ENCODE peak calls at places on chromosome 4, in four cellular contexts. X is HepG2, K is K562, S is H1. M is an unnamed sample.

GRCh38 chr4:154559141-154559841 is 3.5 kb upstream of the FGB start:
- DNase-seq in S (no peak), X (peak; percentile 87), K (peak; percentile 50), M (no peak)

GRCh38 chr4:150828159-150828558 is 186.9 kb downstream of the LRBA start:
- DNase-seq in S (no peak), X (no peak), K (no peak), M (peak; percentile 77)

GRCh38 chr4:150033937-150034336 is 44.3 kb upstream of the DCLK2 start:
- DNase-seq in K (no peak), X (no peak), S (no peak), M (no peak)

GRCh38 chr4:137124278-137124932 is 407.9 kb downstream of the PCDH18 start:
- DNase-seq in S (no peak), K (peak; percentile 2), X (peak; percentile 17), M (peak; percentile 1)

GRCh38 chr4:159155119-159155518 is 52.2 kb downstream of the RAPGEF2 start:
- DNase-seq in S (no peak), X (no peak), K (no peak), M (no peak)

GRCh38 chr4:189035091-189035490 is 895.9 kb downstream of the TRIML1 start:
- DNase-seq in S (no peak), K (no peak), X (no peak), M (no peak)

GRCh38 chr4:80221161-80221560 is 23.9 kb downstream of the PRDM8 start:
- DNase-seq in K (no peak), X (no peak), S (no peak), M (no peak)

GRCh38 chr4:122346503-122346902 is 32.3 kb upstream of the ADAD1 start:
- DNase-seq in S (no peak), K (no peak), X (no peak), M (no peak)

GRCh38 chr4:173091362-173091761 is 77.2 kb upstream of the GALNT7 start:
- DNase-seq in S (no peak), K (peak; percentile 30), X (no peak), M (no peak)

GRCh38 chr4:77818077-77818666 is 996 bp downstream of the CNOT6L start:
- DNase-seq in S (peak; percentile 53), K (peak; percentile 78), X (peak; percentile 85), M (no peak)

GRCh38 chr4:124641715-124642380 is 70.7 kb downstream of the ANKRD50 start:
- DNase-seq in K (no peak), X (no peak), S (no peak), M (no peak)

GRCh38 chr4:31193516-31193915 is 473.3 kb downstream of the PCDH7 start:
- DNase-seq in K (no peak), S (no peak), X (no peak), M (no peak)

GRCh38 chr4:149084128-149084527 is 641.9 kb upstream of the NR3C2 start:
- DNase-seq in S (no peak), K (no peak), X (no peak), M (no peak)

GRCh38 chr4:88147799-88148217 is 10.6 kb downstream of the ABCG2 start:
- DNase-seq in X (peak; percentile 19), K (no peak), S (no peak), M (no peak)

GRCh38 chr4:75169020-75169814 is 236.3 kb downstream of the PARM1 start:
- DNase-seq in K (no peak), S (no peak), X (no peak), M (no peak)

GRCh38 chr4:185840953-185841352 is 29.0 kb upstream of the SORBS2 start:
- DNase-seq in K (no peak), S (no peak), X (no peak), M (no peak)

GRCh38 chr4:187685247-187685646 is 310.3 kb upstream of the ZFP42 start:
- DNase-seq in S (no peak), K (no peak), X (no peak), M (no peak)

GRCh38 chr4:6470502-6471302 is 1.7 kb downstream of the PPP2R2C start:
- DNase-seq in X (no peak), S (peak; percentile 70), K (peak; percentile 75), M (no peak)

GRCh38 chr4:48970471-48970921 is 15.6 kb upstream of the CWH43 start:
- DNase-seq in K (no peak), X (no peak), S (no peak), M (no peak)

GRCh38 chr4:76554630-76555029 is 119.6 kb downstream of the SHROOM3 start:
- DNase-seq in S (no peak), X (no peak), K (no peak), M (no peak)

GRCh38 chr4:27638163-27638915 is 777.7 kb downstream of the STIM2 start:
- DNase-seq in K (no peak), S (no peak), X (no peak), M (no peak)

GRCh38 chr4:165715211-165715610 is 157.8 kb upstream of the TLL1 start:
- DNase-seq in X (no peak), K (no peak), S (no peak), M (no peak)

GRCh38 chr4:70747874-70748273 is 26.1 kb downstream of the RUFY3 start:
- DNase-seq in K (no peak), X (no peak), S (no peak), M (no peak)

GRCh38 chr4:81217794-81218193 is 2.8 kb upstream of the PRKG2 start:
- DNase-seq in X (no peak), S (no peak), K (no peak), M (no peak)

GRCh38 chr4:185955817-185956542 is 113.0 kb upstream of the TLR3 start:
- DNase-seq in K (no peak), X (no peak), S (no peak), M (no peak)

GRCh38 chr4:89365375-89366170 is 58.0 kb upstream of the GPRIN3 start:
- DNase-seq in S (no peak), K (no peak), X (no peak), M (no peak)

GRCh38 chr4:10087152-10087791 is 29.3 kb downstream of the WDR1 start:
- DNase-seq in X (no peak), K (no peak), S (no peak), M (no peak)

GRCh38 chr4:10091531-10092181 is 24.9 kb downstream of the WDR1 start:
- DNase-seq in S (no peak), X (no peak), K (no peak), M (no peak)

GRCh38 chr4:10090467-10091250 is 25.9 kb downstream of the WDR1 start:
- DNase-seq in K (no peak), S (no peak), X (no peak), M (no peak)

GRCh38 chr4:10088135-10089010 is 28.2 kb downstream of the WDR1 start:
- DNase-seq in X (no peak), S (no peak), K (no peak), M (no peak)

DNA sequence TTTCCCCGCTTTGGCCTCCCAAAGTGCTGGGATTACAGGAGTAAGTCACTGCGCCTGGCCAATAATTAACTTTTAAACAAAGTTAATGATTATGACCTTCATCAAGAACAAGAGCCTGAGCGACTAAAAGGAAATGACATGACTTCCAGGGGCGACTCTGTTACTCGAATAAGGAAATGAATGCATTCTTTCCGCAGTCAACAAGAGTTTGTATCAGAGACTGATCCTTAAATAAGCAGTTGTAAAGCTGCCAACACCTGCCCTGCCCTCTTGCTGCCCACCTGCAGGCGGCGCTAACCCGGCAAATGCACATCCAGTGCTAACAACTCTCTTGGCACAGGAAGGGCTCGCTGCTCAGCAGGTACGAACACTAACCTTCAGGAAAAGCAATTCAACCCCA is 27.3 kb downstream of the WDR1 start:
- DNase-seq in K (no peak), S (no peak), X (peak; percentile 7), M (no peak)
- TF ChIP-seq CBX5 in K (no peak), S (no peak), X (no peak), M (no peak)

GRCh38 chr4:176656108-176656507 is 136.6 kb downstream of the VEGFC start:
- DNase-seq in K (no peak), S (no peak), X (no peak), M (no peak)

GRCh38 chr4:176653406-176654220 is 139.1 kb downstream of the VEGFC start:
- DNase-seq in K (no peak), X (no peak), S (no peak), M (no peak)

GRCh38 chr4:176660561-176660960 is 132.2 kb downstream of the VEGFC start:
- DNase-seq in S (no peak), X (no peak), K (no peak), M (no peak)

GRCh38 chr4:176654565-176655216 is 138.0 kb downstream of the VEGFC start:
- DNase-seq in K (no peak), X (no peak), S (no peak), M (no peak)
- TF ChIP-seq CBX5 in K (no peak), X (no peak), S (no peak), M (no peak)

GRCh38 chr4:153267013-153267412 is 62.8 kb downstream of the TRIM2 start:
- DNase-seq in S (no peak), K (no peak), X (no peak), M (no peak)
- TF ChIP-seq CBX5 in S (no peak), K (no peak), X (no peak), M (no peak)

GRCh38 chr4:139599594-139600374 is 43.8 kb upstream of the SETD7 start:
- DNase-seq in K (no peak), X (peak; percentile 72), S (no peak), M (no peak)
- TF ChIP-seq CBX5 in K (no peak), X (no peak), S (no peak), M (no peak)

GRCh38 chr4:181008164-181008563 is 1235.0 kb upstream of the TENM3 start:
- DNase-seq in S (no peak), X (peak; percentile 12), K (no peak), M (no peak)
- TF ChIP-seq CBX5 in S (no peak), X (no peak), K (no peak), M (no peak)

GRCh38 chr4:85126991-85127591 is 160.6 kb upstream of the WDFY3 start:
- DNase-seq in S (no peak), X (no peak), K (no peak), M (no peak)

GRCh38 chr4:85132117-85132516 is 165.6 kb upstream of the WDFY3 start:
- DNase-seq in X (no peak), K (no peak), S (no peak), M (no peak)

GRCh38 chr4:85125688-85126087 is 159.2 kb upstream of the WDFY3 start:
- DNase-seq in K (no peak), S (no peak), X (no peak), M (no peak)

GRCh38 chr4:85128246-85129204 is 162.0 kb upstream of the WDFY3 start:
- DNase-seq in K (no peak), X (no peak), S (no peak), M (no peak)

GRCh38 chr4:85127653-85128052 is 161.2 kb upstream of the WDFY3 start:
- DNase-seq in S (peak; percentile 62), K (peak; percentile 63), X (peak; percentile 34), M (no peak)
- TF ChIP-seq CBX5 in S (no peak), K (no peak), X (no peak), M (no peak)

GRCh38 chr4:8108261-8108660 is 50.4 kb downstream of the ABLIM2 start:
- DNase-seq in K (no peak), S (no peak), X (no peak), M (no peak)
- TF ChIP-seq CBX5 in K (no peak), S (no peak), X (no peak), M (no peak)

M was measured in GM12878.